ENCODE peak calls at places on chromosomes 4 and X, in five cellular contexts. One of them, this sample, is unnamed.

GRCh38 chr4:88419874-88420273 is 37.0 kb upstream of the HERC5 start:
- DNase-seq in A549: no peak
- DNase-seq in GM23338: no peak
- DNase-seq in HepG2: no peak
- DNase-seq in K562: no peak
- DNase-seq in this sample: peak; percentile 12

GRCh38 chr4:168631241-168632151 is 134.6 kb downstream of the PALLD start:
- DNase-seq in A549: peak; percentile 73
- DNase-seq in GM23338: peak; percentile 87
- DNase-seq in HepG2: no peak
- DNase-seq in K562: no peak
- DNase-seq in this sample: no peak

GRCh38 chrX:116031331-116031730 is 139.2 kb upstream of the AGTR2 start:
- DNase-seq in A549: no peak
- DNase-seq in GM23338: no peak
- DNase-seq in HepG2: no peak
- DNase-seq in K562: no peak
- DNase-seq in this sample: no peak

GRCh38 chrX:105876658-105877057 is 54.3 kb downstream of the NRK start:
- DNase-seq in A549: peak; percentile 31
- DNase-seq in GM23338: peak; percentile 50
- DNase-seq in HepG2: peak; percentile 3
- DNase-seq in K562: no peak
- DNase-seq in this sample: no peak

GRCh38 chr4:53015681-53016080 is 153.6 kb downstream of the RASL11B start:
- DNase-seq in A549: peak; percentile 46
- DNase-seq in GM23338: peak; percentile 74
- DNase-seq in HepG2: peak; percentile 66
- DNase-seq in K562: no peak
- DNase-seq in this sample: no peak

GRCh38 chr4:788006-788635 is 37.8 kb downstream of the CPLX1 start:
- DNase-seq in A549: no peak
- DNase-seq in GM23338: no peak
- DNase-seq in HepG2: no peak
- DNase-seq in K562: no peak
- DNase-seq in this sample: no peak

GRCh38 chr4:163556169-163556568 is 61.7 kb downstream of the TMA16 start:
- DNase-seq in A549: no peak
- DNase-seq in GM23338: peak; percentile 18
- DNase-seq in HepG2: no peak
- DNase-seq in K562: no peak
- DNase-seq in this sample: no peak

GRCh38 chrX:38627683-38628082 is 66.3 kb downstream of the TSPAN7 start:
- DNase-seq in A549: peak; percentile 59
- DNase-seq in GM23338: peak; percentile 76
- DNase-seq in HepG2: peak; percentile 45
- DNase-seq in K562: peak; percentile 61
- DNase-seq in this sample: no peak

GRCh38 chr4:20022471-20022870 is 229.2 kb upstream of the SLIT2 start:
- DNase-seq in A549: no peak
- DNase-seq in GM23338: no peak
- DNase-seq in HepG2: no peak
- DNase-seq in K562: no peak
- DNase-seq in this sample: no peak

GRCh38 chrX:134634691-134635090 is 23.6 kb downstream of the PLAC1 start:
- DNase-seq in A549: no peak
- DNase-seq in GM23338: no peak
- DNase-seq in HepG2: no peak
- DNase-seq in K562: no peak
- DNase-seq in this sample: no peak

GRCh38 chr4:153950100-153950979 is 161.5 kb upstream of the SFRP2 start:
- DNase-seq in A549: no peak
- DNase-seq in GM23338: no peak
- DNase-seq in HepG2: peak; percentile 21
- DNase-seq in K562: no peak
- DNase-seq in this sample: no peak

GRCh38 chrX:56800801-56801200 is 71.8 kb downstream of the NBDY start:
- DNase-seq in A549: no peak
- DNase-seq in GM23338: no peak
- DNase-seq in HepG2: no peak
- DNase-seq in K562: no peak
- DNase-seq in this sample: no peak

GRCh38 chr4:54496412-54496811 is 161.3 kb upstream of the KIT start:
- DNase-seq in A549: no peak
- DNase-seq in GM23338: no peak
- DNase-seq in HepG2: no peak
- DNase-seq in K562: no peak
- DNase-seq in this sample: no peak

GRCh38 chrX:48971325-48972213 is at the start of gene KCND1:
- DNase-seq in A549: no peak
- DNase-seq in GM23338: peak; percentile 69
- DNase-seq in HepG2: no peak
- DNase-seq in K562: peak; percentile 49
- DNase-seq in this sample: no peak

GRCh38 chr4:122456228-122457106 is at the start of gene IL2:
- DNase-seq in A549: no peak
- DNase-seq in GM23338: no peak
- DNase-seq in HepG2: no peak
- DNase-seq in K562: no peak
- DNase-seq in this sample: no peak

GRCh38 chr4:138892483-138893386 is 122.8 kb upstream of the NOCT start:
- DNase-seq in A549: no peak
- DNase-seq in GM23338: no peak
- DNase-seq in HepG2: no peak
- DNase-seq in K562: no peak
- DNase-seq in this sample: no peak

GRCh38 chrX:9569875-9570274 is 105.0 kb downstream of the TBL1X start:
- DNase-seq in A549: no peak
- DNase-seq in GM23338: no peak
- DNase-seq in HepG2: no peak
- DNase-seq in K562: no peak
- DNase-seq in this sample: no peak

GRCh38 chr4:148091896-148092295 is 350.3 kb downstream of the NR3C2 start:
- DNase-seq in A549: no peak
- DNase-seq in GM23338: no peak
- DNase-seq in HepG2: no peak
- DNase-seq in K562: no peak
- DNase-seq in this sample: no peak

GRCh38 chrX:150635952-150636351 is 57.2 kb upstream of the MTMR1 start:
- DNase-seq in A549: peak; percentile 34
- DNase-seq in GM23338: no peak
- DNase-seq in HepG2: no peak
- DNase-seq in K562: no peak
- DNase-seq in this sample: peak; percentile 5

DNA sequence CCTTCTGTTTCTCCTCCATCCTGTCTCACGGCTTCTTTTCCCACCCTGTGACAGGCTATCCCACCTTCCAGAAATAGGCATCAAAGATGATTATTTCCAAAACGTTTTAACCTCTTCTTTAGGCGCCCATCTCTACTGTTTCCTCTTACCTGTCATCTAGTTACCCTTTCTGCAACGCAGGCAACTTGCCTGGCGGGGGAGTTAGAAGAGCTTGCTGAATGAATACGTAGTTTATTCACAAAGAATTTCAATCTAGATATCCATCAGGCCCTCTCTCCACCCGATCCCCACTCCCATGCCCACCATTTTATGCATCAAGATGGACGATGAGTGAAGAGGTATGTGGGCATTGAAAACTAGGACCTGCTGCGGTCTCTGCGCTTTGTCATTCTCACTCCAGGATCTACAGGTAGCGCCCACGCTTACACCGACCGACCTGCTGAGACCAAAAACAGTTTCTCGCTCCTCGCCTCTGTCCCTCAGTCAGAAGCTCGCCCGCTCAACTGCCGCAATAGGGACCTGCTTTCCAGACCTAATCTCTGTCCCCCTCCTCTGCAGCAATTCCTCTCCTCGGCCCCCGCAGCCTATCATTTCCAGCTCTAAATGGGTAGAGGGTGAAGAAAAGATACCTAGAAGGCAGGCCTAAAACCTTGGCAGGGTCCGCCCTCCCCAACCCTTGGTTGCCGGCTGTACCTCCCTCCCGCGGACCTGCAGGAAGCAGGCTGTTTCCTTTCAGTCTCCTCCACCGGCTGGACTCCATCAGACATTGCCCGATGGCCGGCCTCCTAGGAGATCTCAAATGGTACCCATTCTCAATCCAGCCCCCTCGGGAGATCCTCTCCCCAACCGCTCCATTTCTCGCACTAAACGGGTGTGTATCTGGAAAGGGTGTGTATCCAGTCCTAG is 624 bp downstream of the BEX5 start:
- DNase-seq in A549: no peak
- DNase-seq in GM23338: peak; percentile 11
- DNase-seq in HepG2: no peak
- DNase-seq in K562: no peak
- DNase-seq in this sample: no peak
- TF ChIP-seq JUNB in A549: no peak
- TF ChIP-seq JUNB in GM23338: no peak
- TF ChIP-seq JUNB in HepG2: no peak
- TF ChIP-seq JUNB in K562: no peak
- TF ChIP-seq JUNB in this sample: no peak

DNA sequence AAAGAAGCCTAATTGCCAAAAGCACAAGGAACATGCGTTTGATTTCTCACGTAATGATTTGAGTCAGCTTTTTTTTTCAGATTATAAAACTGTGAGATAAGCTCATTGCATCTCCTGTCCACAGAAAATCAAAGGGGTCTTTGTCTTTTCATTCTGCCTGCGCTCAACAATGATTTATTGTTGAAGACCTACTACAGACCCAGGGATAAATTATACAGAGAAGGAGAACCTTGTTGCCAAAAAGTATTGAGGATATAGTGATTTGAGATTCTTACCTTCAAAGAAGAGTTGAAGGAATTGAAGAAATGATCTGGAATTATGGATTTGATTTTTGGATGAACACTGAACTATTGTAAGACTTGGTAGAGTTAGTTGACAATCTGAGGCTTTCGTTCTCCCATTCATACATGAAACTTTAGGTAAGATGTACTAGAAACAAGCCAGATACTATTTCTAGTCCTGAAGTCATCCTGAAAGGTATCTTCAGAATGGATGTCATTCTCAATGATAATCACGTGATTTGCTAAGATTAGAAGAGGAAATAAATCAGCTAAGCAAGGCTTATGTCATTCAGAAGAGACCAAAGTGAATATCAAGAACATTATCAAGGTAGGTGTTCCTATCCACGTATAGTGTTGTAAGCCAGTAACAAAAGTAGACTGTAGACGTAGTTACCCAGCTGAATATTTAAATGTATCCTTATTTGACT is 71.1 kb upstream of the SCOC start:
- DNase-seq in A549: no peak
- DNase-seq in GM23338: no peak
- DNase-seq in HepG2: no peak
- DNase-seq in K562: no peak
- DNase-seq in this sample: no peak
- TF ChIP-seq JUNB in A549: no peak
- TF ChIP-seq JUNB in GM23338: no peak
- TF ChIP-seq JUNB in HepG2: no peak
- TF ChIP-seq JUNB in K562: no peak
- TF ChIP-seq JUNB in this sample: no peak

GRCh38 chr4:119029847-119030535 is 105.6 kb upstream of the MYOZ2 start:
- DNase-seq in A549: no peak
- DNase-seq in GM23338: no peak
- DNase-seq in HepG2: no peak
- DNase-seq in K562: no peak
- DNase-seq in this sample: no peak

GRCh38 chr4:119026662-119027444 is 108.8 kb upstream of the MYOZ2 start:
- DNase-seq in A549: peak; percentile 53
- DNase-seq in GM23338: peak; percentile 19
- DNase-seq in HepG2: no peak
- DNase-seq in K562: no peak
- DNase-seq in this sample: no peak

GRCh38 chr4:119025916-119026661 is 109.5 kb upstream of the MYOZ2 start:
- DNase-seq in A549: peak; percentile 85
- DNase-seq in GM23338: no peak
- DNase-seq in HepG2: no peak
- DNase-seq in K562: no peak
- DNase-seq in this sample: no peak

GRCh38 chr4:119027815-119028214 is 107.8 kb upstream of the MYOZ2 start:
- DNase-seq in A549: no peak
- DNase-seq in GM23338: no peak
- DNase-seq in HepG2: no peak
- DNase-seq in K562: no peak
- DNase-seq in this sample: no peak

DNA sequence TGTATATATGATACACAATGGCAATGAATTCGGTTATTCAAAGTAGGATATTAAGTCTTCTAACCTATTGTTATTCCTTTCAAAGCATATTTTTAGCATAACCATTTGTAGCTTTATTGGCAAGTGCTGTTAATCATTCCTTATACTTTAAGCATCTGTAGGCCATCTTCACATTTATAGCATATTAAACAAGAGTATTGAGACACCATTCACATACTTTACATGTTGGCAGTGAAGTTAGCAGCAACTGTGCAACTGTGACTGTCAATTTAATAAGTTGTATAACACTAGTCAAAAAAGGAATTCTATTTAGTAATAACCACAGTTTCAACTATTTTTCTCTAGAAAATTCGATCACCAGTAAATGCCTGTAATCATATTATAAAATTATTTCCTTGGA is 107.3 kb upstream of the MYOZ2 start:
- DNase-seq in A549: no peak
- DNase-seq in GM23338: no peak
- DNase-seq in HepG2: no peak
- DNase-seq in K562: no peak
- DNase-seq in this sample: no peak
- TF ChIP-seq JUNB in A549: no peak
- TF ChIP-seq JUNB in GM23338: no peak
- TF ChIP-seq JUNB in HepG2: no peak
- TF ChIP-seq JUNB in K562: no peak
- TF ChIP-seq JUNB in this sample: no peak

DNA sequence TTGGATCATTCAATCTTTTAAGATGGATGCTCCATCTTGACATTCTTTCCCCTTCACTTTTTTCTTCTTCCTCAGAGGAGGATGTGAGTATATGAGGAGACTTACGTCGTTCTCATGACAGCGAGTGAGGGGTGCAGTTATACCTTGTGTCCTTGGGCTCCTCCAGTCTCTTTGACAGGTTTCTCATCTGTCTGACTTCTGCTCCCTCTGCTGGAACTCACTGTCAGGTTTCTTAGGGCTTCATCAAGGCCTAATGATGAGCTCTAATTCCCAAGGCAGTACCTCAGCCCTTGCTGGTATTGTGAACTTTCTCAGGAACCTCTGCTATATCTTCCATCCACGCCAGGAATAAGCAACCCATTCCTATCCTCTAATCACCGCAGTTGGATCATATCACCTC is 237.8 kb upstream of the ADGRL3 start:
- DNase-seq in A549: no peak
- DNase-seq in GM23338: peak; percentile 45
- DNase-seq in HepG2: no peak
- DNase-seq in K562: no peak
- DNase-seq in this sample: no peak
- TF ChIP-seq JUNB in A549: no peak
- TF ChIP-seq JUNB in GM23338: no peak
- TF ChIP-seq JUNB in HepG2: no peak
- TF ChIP-seq JUNB in K562: no peak
- TF ChIP-seq JUNB in this sample: no peak